ENCODE peak calls at places on chromosomes 4 and X, in four cellular contexts. One of them, this sample, is unnamed.
A peak's percentile ranks its signal among the peaks of the same experiment; 100 is the strongest.

GRCh38 chrX:356385-357034 is 30.2 kb downstream of the PPP2R3B start:
- DNase-seq in neuronal stem cell: no peak
- DNase-seq in IMR-90: peak; percentile 64
- DNase-seq in H9: no peak
- DNase-seq in this sample: peak; percentile 53

GRCh38 chr4:89482248-89482647 is 174.6 kb upstream of the GPRIN3 start:
- DNase-seq in neuronal stem cell: peak; percentile 1
- DNase-seq in IMR-90: peak; percentile 53
- DNase-seq in H9: peak; percentile 39
- DNase-seq in this sample: peak; percentile 36

GRCh38 chr4:32499176-32499575 is 1779.0 kb downstream of the PCDH7 start:
- DNase-seq in neuronal stem cell: no peak
- DNase-seq in IMR-90: no peak
- DNase-seq in H9: no peak
- DNase-seq in this sample: no peak

GRCh38 chr4:47031011-47031678 is at the start of gene GABRB1:
- DNase-seq in neuronal stem cell: peak; percentile 66
- DNase-seq in IMR-90: peak; percentile 61
- DNase-seq in H9: peak; percentile 74
- DNase-seq in this sample: peak; percentile 70

GRCh38 chr4:69322055-69322454 is 41.8 kb downstream of the UGT2B28 start:
- DNase-seq in neuronal stem cell: no peak
- DNase-seq in IMR-90: peak; percentile 0
- DNase-seq in H9: no peak
- DNase-seq in this sample: peak; percentile 79

GRCh38 chrX:110286126-110286525 is 31.8 kb downstream of the AMMECR1 start:
- DNase-seq in neuronal stem cell: no peak
- DNase-seq in IMR-90: peak; percentile 89
- DNase-seq in H9: no peak
- DNase-seq in this sample: peak; percentile 86

GRCh38 chr4:17385403-17385802 is 126.5 kb downstream of the QDPR start:
- DNase-seq in neuronal stem cell: no peak
- DNase-seq in IMR-90: peak; percentile 50
- DNase-seq in H9: no peak
- DNase-seq in this sample: peak; percentile 75

GRCh38 chr4:98689507-98690174 is 31.2 kb upstream of the TSPAN5 start:
- DNase-seq in neuronal stem cell: no peak
- DNase-seq in IMR-90: no peak
- DNase-seq in H9: no peak
- DNase-seq in this sample: no peak

GRCh38 chrX:21683910-21684309 is 25.8 kb upstream of the KLHL34 start:
- DNase-seq in neuronal stem cell: no peak
- DNase-seq in IMR-90: peak; percentile 74
- DNase-seq in H9: no peak
- DNase-seq in this sample: peak; percentile 16

GRCh38 chr4:187464561-187464960 is 531.0 kb upstream of the ZFP42 start:
- DNase-seq in neuronal stem cell: no peak
- DNase-seq in IMR-90: no peak
- DNase-seq in H9: no peak
- DNase-seq in this sample: no peak

GRCh38 chrX:8981742-8982141 is 52.2 kb downstream of the FAM9B start:
- DNase-seq in neuronal stem cell: no peak
- DNase-seq in IMR-90: peak; percentile 4
- DNase-seq in H9: no peak
- DNase-seq in this sample: no peak

GRCh38 chr4:17169699-17170098 is 271.3 kb upstream of the LDB2 start:
- DNase-seq in neuronal stem cell: no peak
- DNase-seq in IMR-90: no peak
- DNase-seq in H9: no peak
- DNase-seq in this sample: no peak

GRCh38 chrX:149949743-149950436 is 11.6 kb upstream of the EOLA2 start:
- DNase-seq in neuronal stem cell: no peak
- DNase-seq in IMR-90: peak; percentile 7
- DNase-seq in H9: no peak
- DNase-seq in this sample: no peak

GRCh38 chr4:127155121-127155520 is 477.6 kb upstream of the INTU start:
- DNase-seq in neuronal stem cell: no peak
- DNase-seq in IMR-90: no peak
- DNase-seq in H9: no peak
- DNase-seq in this sample: no peak

GRCh38 chr4:102169345-102169744 is 175.9 kb downstream of the SLC39A8 start:
- DNase-seq in neuronal stem cell: peak; percentile 20
- DNase-seq in IMR-90: no peak
- DNase-seq in H9: peak; percentile 47
- DNase-seq in this sample: peak; percentile 81

GRCh38 chr4:6283282-6283681 is 13.6 kb downstream of the WFS1 start:
- DNase-seq in neuronal stem cell: no peak
- DNase-seq in IMR-90: no peak
- DNase-seq in H9: no peak
- DNase-seq in this sample: no peak

GRCh38 chrX:29528281-29528680 is 687.1 kb upstream of the MAGEB2 start:
- DNase-seq in neuronal stem cell: no peak
- DNase-seq in IMR-90: no peak
- DNase-seq in H9: no peak
- DNase-seq in this sample: peak; percentile 3

GRCh38 chr4:26000274-26000950 is 86.4 kb downstream of the SMIM20 start:
- DNase-seq in neuronal stem cell: no peak
- DNase-seq in IMR-90: peak; percentile 26
- DNase-seq in H9: no peak
- DNase-seq in this sample: peak; percentile 9

GRCh38 chr4:1042352-1043025 is 31.1 kb downstream of the FGFRL1 start:
- DNase-seq in neuronal stem cell: no peak
- DNase-seq in IMR-90: no peak
- DNase-seq in H9: no peak
- DNase-seq in this sample: no peak

GRCh38 chr4:121898150-121898549 is 27.9 kb upstream of the BBS7 start:
- DNase-seq in neuronal stem cell: no peak
- DNase-seq in IMR-90: no peak
- DNase-seq in H9: no peak
- DNase-seq in this sample: no peak

GRCh38 chrX:137166591-137166990 is 132.8 kb upstream of the GPR101 start:
- DNase-seq in neuronal stem cell: no peak
- DNase-seq in IMR-90: no peak
- DNase-seq in H9: peak; percentile 37
- DNase-seq in this sample: no peak

GRCh38 chrX:42241421-42241820 is 318.1 kb upstream of the CASK start:
- DNase-seq in neuronal stem cell: no peak
- DNase-seq in IMR-90: no peak
- DNase-seq in H9: peak; percentile 39
- DNase-seq in this sample: peak; percentile 24

GRCh38 chr4:25085621-25086020 is 54.9 kb upstream of the LGI2 start:
- DNase-seq in neuronal stem cell: no peak
- DNase-seq in IMR-90: no peak
- DNase-seq in H9: no peak
- DNase-seq in this sample: no peak

GRCh38 chrX:120264315-120264714 is 13.7 kb downstream of the ZBTB33 start:
- DNase-seq in neuronal stem cell: no peak
- DNase-seq in IMR-90: no peak
- DNase-seq in H9: no peak
- DNase-seq in this sample: no peak

GRCh38 chr4:24730256-24731001 is 64.9 kb upstream of the SOD3 start:
- DNase-seq in neuronal stem cell: no peak
- DNase-seq in IMR-90: peak; percentile 54
- DNase-seq in H9: no peak
- DNase-seq in this sample: no peak

GRCh38 chr4:105765690-105766407 is 57.3 kb downstream of the GSTCD start:
- DNase-seq in neuronal stem cell: no peak
- DNase-seq in IMR-90: peak; percentile 94
- DNase-seq in H9: peak; percentile 39
- DNase-seq in this sample: peak; percentile 87

GRCh38 chr4:10006236-10006603 is 15.1 kb downstream of the SLC2A9 start:
- DNase-seq in neuronal stem cell: no peak
- DNase-seq in IMR-90: no peak
- DNase-seq in H9: no peak
- DNase-seq in this sample: no peak

GRCh38 chr4:175369087-175369486 is 443.0 kb downstream of the GPM6A start:
- DNase-seq in neuronal stem cell: no peak
- DNase-seq in IMR-90: peak; percentile 71
- DNase-seq in H9: no peak
- DNase-seq in this sample: peak; percentile 1

GRCh38 chr4:180615746-180616145 is 1627.5 kb upstream of the TENM3 start:
- DNase-seq in neuronal stem cell: no peak
- DNase-seq in IMR-90: no peak
- DNase-seq in H9: no peak
- DNase-seq in this sample: no peak

GRCh38 chrX:1519022-1519497 is 17.9 kb downstream of the P2RY8 start:
- DNase-seq in neuronal stem cell: no peak
- DNase-seq in IMR-90: no peak
- DNase-seq in H9: no peak
- DNase-seq in this sample: no peak

GRCh38 chr4:105102026-105102425 is 44.6 kb upstream of the TET2 start:
- DNase-seq in neuronal stem cell: no peak
- DNase-seq in IMR-90: no peak
- DNase-seq in H9: no peak
- DNase-seq in this sample: no peak

GRCh38 chrX:82813671-82814078 is 694.4 kb upstream of the POU3F4 start:
- DNase-seq in neuronal stem cell: no peak
- DNase-seq in IMR-90: peak; percentile 22
- DNase-seq in H9: no peak
- DNase-seq in this sample: peak; percentile 81

GRCh38 chrX:118883994-118884393 is 60.4 kb downstream of the ZCCHC12 start:
- DNase-seq in neuronal stem cell: no peak
- DNase-seq in IMR-90: no peak
- DNase-seq in H9: no peak
- DNase-seq in this sample: no peak

GRCh38 chr4:25925486-25926201 is 11.6 kb downstream of the SMIM20 start:
- DNase-seq in neuronal stem cell: no peak
- DNase-seq in IMR-90: peak; percentile 45
- DNase-seq in H9: peak; percentile 55
- DNase-seq in this sample: peak; percentile 38

GRCh38 chrX:39438603-39439602 is 637.6 kb downstream of the MID1IP1 start:
- DNase-seq in neuronal stem cell: no peak
- DNase-seq in IMR-90: no peak
- DNase-seq in H9: no peak
- DNase-seq in this sample: no peak

GRCh38 chr4:121370729-121371325 is 10.0 kb downstream of the QRFPR start:
- DNase-seq in neuronal stem cell: peak; percentile 9
- DNase-seq in IMR-90: peak; percentile 33
- DNase-seq in H9: no peak
- DNase-seq in this sample: peak; percentile 44

GRCh38 chr4:171025776-171026175 is 787.4 kb upstream of the GALNTL6 start:
- DNase-seq in neuronal stem cell: no peak
- DNase-seq in IMR-90: no peak
- DNase-seq in H9: no peak
- DNase-seq in this sample: peak; percentile 4

GRCh38 chrX:149456476-149457245 is 48.4 kb downstream of the IDS start:
- DNase-seq in neuronal stem cell: no peak
- DNase-seq in IMR-90: no peak
- DNase-seq in H9: no peak
- DNase-seq in this sample: no peak

GRCh38 chr4:7383251-7383650 is 51.5 kb downstream of the PSAPL1 start:
- DNase-seq in neuronal stem cell: no peak
- DNase-seq in IMR-90: no peak
- DNase-seq in H9: peak; percentile 22
- DNase-seq in this sample: no peak

DNA sequence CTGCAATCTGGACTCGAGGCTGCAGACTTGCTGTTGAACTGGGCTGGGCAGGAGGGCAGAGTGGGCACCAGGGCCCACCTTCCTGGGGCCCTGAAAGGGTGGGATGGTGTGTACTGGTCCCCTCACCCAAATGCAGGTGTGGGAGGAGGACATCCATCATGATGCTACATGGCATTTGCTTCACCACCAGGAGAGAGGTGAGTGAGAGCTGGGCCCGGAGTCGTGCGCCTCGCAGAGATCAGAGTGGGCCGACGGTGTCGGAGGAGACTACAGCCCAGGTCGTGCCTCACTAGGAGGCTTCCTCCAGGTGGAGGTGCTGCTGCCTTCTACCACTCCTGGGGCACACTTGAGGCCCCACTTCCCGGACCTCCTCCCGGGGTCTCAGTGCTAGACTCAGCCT is 50.3 kb downstream of the SCML1 start:
- DNase-seq in neuronal stem cell: no peak
- DNase-seq in IMR-90: no peak
- DNase-seq in H9: no peak
- DNase-seq in this sample: no peak
- H2BK15ac ChIP-seq in neuronal stem cell: no peak overlapping the region
- H2BK15ac ChIP-seq in IMR-90: no peak overlapping the region
- H2BK15ac ChIP-seq in H9: no peak overlapping the region
- H2BK15ac ChIP-seq in this sample: no peak overlapping the region

GRCh38 chr4:41748074-41748787 is at the start of gene PHOX2B:
- DNase-seq in neuronal stem cell: peak; percentile 32
- DNase-seq in IMR-90: no peak
- DNase-seq in H9: peak; percentile 40
- DNase-seq in this sample: no peak
- H2BK15ac ChIP-seq in neuronal stem cell: no peak within 1 kb of the TSS
- H2BK15ac ChIP-seq in IMR-90: no peak within 1 kb of the TSS
- H2BK15ac ChIP-seq in H9: no peak within 1 kb of the TSS
- H2BK15ac ChIP-seq in this sample: no peak within 1 kb of the TSS

GRCh38 chr4:4385729-4386295 is 1.1 kb upstream of the NSG1 start:
- DNase-seq in neuronal stem cell: no peak
- DNase-seq in IMR-90: no peak
- DNase-seq in H9: no peak
- DNase-seq in this sample: no peak

GRCh38 chr4:4383085-4383484 is 3.8 kb upstream of the NSG1 start:
- DNase-seq in neuronal stem cell: no peak
- DNase-seq in IMR-90: no peak
- DNase-seq in H9: no peak
- DNase-seq in this sample: no peak

GRCh38 chr4:4386736-4387392 is at the start of gene NSG1:
- DNase-seq in neuronal stem cell: peak; percentile 44
- DNase-seq in IMR-90: peak; percentile 18
- DNase-seq in H9: no peak
- DNase-seq in this sample: peak; percentile 48

GRCh38 chr4:4386296-4386735 is 586 bp upstream of the NSG1 start:
- DNase-seq in neuronal stem cell: no peak
- DNase-seq in IMR-90: no peak
- DNase-seq in H9: peak; percentile 59
- DNase-seq in this sample: peak; percentile 47

DNA sequence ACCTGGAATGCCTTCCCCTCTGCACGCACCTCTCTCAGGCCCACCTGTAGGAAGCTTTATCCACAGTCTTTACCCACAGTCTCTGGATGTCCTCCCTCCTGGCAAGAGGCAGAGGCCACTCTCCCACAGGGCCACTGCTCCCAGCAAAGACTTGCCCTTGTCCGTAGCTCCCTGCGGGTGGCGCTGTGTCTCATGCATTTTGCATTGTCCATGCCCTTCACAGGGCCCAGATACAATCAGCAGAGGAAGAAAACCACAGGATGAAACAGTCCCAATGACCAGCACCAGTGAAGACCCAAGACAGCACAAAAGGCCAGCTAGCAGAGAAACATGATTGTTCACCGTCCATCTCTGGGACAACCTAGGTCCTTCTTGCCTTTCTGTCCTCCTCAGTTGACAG is 2.1 kb upstream of the NSG1 start:
- DNase-seq in neuronal stem cell: peak; percentile 52
- DNase-seq in IMR-90: peak; percentile 2
- DNase-seq in H9: peak; percentile 85
- DNase-seq in this sample: peak; percentile 68
- H2BK15ac ChIP-seq in neuronal stem cell: no peak overlapping the region
- H2BK15ac ChIP-seq in IMR-90: no peak overlapping the region
- H2BK15ac ChIP-seq in H9: no peak overlapping the region
- H2BK15ac ChIP-seq in this sample: no peak overlapping the region

GRCh38 chr4:113607998-113608397 is 153.5 kb downstream of the CAMK2D start:
- DNase-seq in neuronal stem cell: no peak
- DNase-seq in IMR-90: no peak
- DNase-seq in H9: no peak
- DNase-seq in this sample: no peak
- H2BK15ac ChIP-seq in neuronal stem cell: no peak overlapping the region
- H2BK15ac ChIP-seq in IMR-90: no peak overlapping the region
- H2BK15ac ChIP-seq in H9: no peak overlapping the region
- H2BK15ac ChIP-seq in this sample: no peak overlapping the region

This sample was measured in mesenchymal stem cell.